ENCODE peak calls at places on chromosomes 11 and 22, in seven cellular contexts. One of them, this sample, is unnamed.

GRCh38 chr11:67599149-67599548 is 7.6 kb upstream of the NDUFV1 start:
- DNase-seq in left kidney: no peak
- DNase-seq in mucosa of gallbladder: no peak
- DNase-seq in H9: no peak
- DNase-seq in endothelial cell: no peak
- DNase-seq in GDM1: no peak
- DNase-seq in HS-27A: no peak
- DNase-seq in this sample: no peak

GRCh38 chr11:27770576-27770975 is 70.3 kb upstream of the BDNF start:
- DNase-seq in left kidney: no peak
- DNase-seq in mucosa of gallbladder: no peak
- DNase-seq in H9: no peak
- DNase-seq in endothelial cell: no peak
- DNase-seq in GDM1: no peak
- DNase-seq in HS-27A: no peak
- DNase-seq in this sample: no peak

GRCh38 chr11:120352405-120352804 is 16.2 kb downstream of the ARHGEF12 start:
- DNase-seq in left kidney: no peak
- DNase-seq in mucosa of gallbladder: no peak
- DNase-seq in H9: no peak
- DNase-seq in endothelial cell: no peak
- DNase-seq in GDM1: no peak
- DNase-seq in HS-27A: no peak
- DNase-seq in this sample: no peak

GRCh38 chr11:26278354-26278753 is 53.6 kb upstream of the ANO3 start:
- DNase-seq in left kidney: no peak
- DNase-seq in mucosa of gallbladder: no peak
- DNase-seq in H9: no peak
- DNase-seq in endothelial cell: no peak
- DNase-seq in GDM1: no peak
- DNase-seq in HS-27A: no peak
- DNase-seq in this sample: no peak

GRCh38 chr11:44607324-44607962 is 42.0 kb downstream of the CD82 start:
- DNase-seq in left kidney: peak
- DNase-seq in mucosa of gallbladder: no peak
- DNase-seq in H9: no peak
- DNase-seq in endothelial cell: no peak
- DNase-seq in GDM1: no peak
- DNase-seq in HS-27A: peak
- DNase-seq in this sample: no peak

GRCh38 chr22:49191506-49191980 is 636.1 kb downstream of the BRD1 start:
- DNase-seq in left kidney: no peak
- DNase-seq in mucosa of gallbladder: no peak
- DNase-seq in H9: no peak
- DNase-seq in endothelial cell: no peak
- DNase-seq in GDM1: no peak
- DNase-seq in HS-27A: no peak
- DNase-seq in this sample: no peak

GRCh38 chr22:47419239-47419638 is 656.8 kb downstream of the TBC1D22A start:
- DNase-seq in left kidney: peak
- DNase-seq in mucosa of gallbladder: no peak
- DNase-seq in H9: no peak
- DNase-seq in endothelial cell: no peak
- DNase-seq in GDM1: no peak
- DNase-seq in HS-27A: no peak
- DNase-seq in this sample: no peak

GRCh38 chr22:49181942-49182341 is 645.7 kb downstream of the BRD1 start:
- DNase-seq in left kidney: no peak
- DNase-seq in mucosa of gallbladder: no peak
- DNase-seq in H9: no peak
- DNase-seq in endothelial cell: no peak
- DNase-seq in GDM1: no peak
- DNase-seq in HS-27A: no peak
- DNase-seq in this sample: no peak

GRCh38 chr11:117932426-117932825 is 3.2 kb upstream of the TMPRSS13 start:
- DNase-seq in left kidney: no peak
- DNase-seq in mucosa of gallbladder: no peak
- DNase-seq in H9: peak
- DNase-seq in endothelial cell: no peak
- DNase-seq in GDM1: no peak
- DNase-seq in HS-27A: no peak
- DNase-seq in this sample: no peak

GRCh38 chr11:45252134-45252856 is 33.8 kb downstream of the SYT13 start:
- DNase-seq in left kidney: peak
- DNase-seq in mucosa of gallbladder: peak
- DNase-seq in H9: peak
- DNase-seq in endothelial cell: peak
- DNase-seq in GDM1: no peak
- DNase-seq in HS-27A: no peak
- DNase-seq in this sample: no peak

GRCh38 chr11:11501546-11502274 is 120.1 kb downstream of the GALNT18 start:
- DNase-seq in left kidney: no peak
- DNase-seq in mucosa of gallbladder: peak
- DNase-seq in H9: no peak
- DNase-seq in endothelial cell: no peak
- DNase-seq in GDM1: no peak
- DNase-seq in HS-27A: no peak
- DNase-seq in this sample: no peak

GRCh38 chr11:72844356-72844755 is 30.1 kb downstream of the ATG16L2 start:
- DNase-seq in left kidney: peak
- DNase-seq in mucosa of gallbladder: peak
- DNase-seq in H9: no peak
- DNase-seq in endothelial cell: no peak
- DNase-seq in GDM1: no peak
- DNase-seq in HS-27A: no peak
- DNase-seq in this sample: no peak

This sample was measured in ureter.